ENCODE peak calls at places on chromosomes 3 and 15, in ten cellular contexts. C is spleen, U is aorta, L is colonic mucosa, S is cardiac muscle cell, I is right cardiac atrium, Y is IMR-90, N is tibial artery, H is HepG2, E is adrenal gland. V is an unnamed sample.

GRCh38 chr3:195549931-195550519 is 6.9 kb upstream of the PPP1R2 start:
- DNase-seq in Y (no peak), H (peak), U (no peak), N (no peak), L (peak), C (peak), E (no peak), I (no peak), S (peak), V (no peak)

GRCh38 chr15:43763819-43764446 is 12.8 kb downstream of the ELL3 start:
- DNase-seq in N (no peak), U (no peak), E (no peak), L (no peak), C (no peak), I (no peak), Y (peak), S (no peak), H (no peak), V (no peak)

GRCh38 chr15:98671060-98672008 is 23.0 kb downstream of the IGF1R start:
- DNase-seq in Y (peak), E (no peak), H (peak), I (no peak), S (peak), N (no peak), C (no peak), L (no peak), U (no peak), V (no peak)

GRCh38 chr3:17510265-17510664 is 232.2 kb downstream of the TBC1D5 start:
- DNase-seq in U (no peak), E (no peak), S (no peak), I (no peak), N (no peak), L (no peak), Y (no peak), C (no peak), H (no peak), V (no peak)

GRCh38 chr3:24137958-24138875 is 193.1 kb downstream of the NR1D2 start:
- DNase-seq in H (no peak), C (no peak), U (no peak), I (no peak), Y (no peak), S (no peak), E (no peak), N (no peak), L (no peak), V (no peak)

GRCh38 chr3:106842151-106842550 is 535.1 kb upstream of the CCDC54 start:
- DNase-seq in N (no peak), L (no peak), C (no peak), S (no peak), U (no peak), I (no peak), E (no peak), Y (peak), H (no peak), V (no peak)

GRCh38 chr15:52180851-52181450 is 10.2 kb downstream of the GNB5 start:
- DNase-seq in C (no peak), S (no peak), I (no peak), Y (no peak), L (no peak), U (no peak), H (no peak), N (no peak), E (no peak), V (no peak)

GRCh38 chr3:70832035-70832795 is 519.8 kb upstream of the MDFIC2 start:
- DNase-seq in U (peak), H (no peak), E (no peak), L (no peak), Y (peak), N (peak), C (no peak), S (peak), I (peak), V (no peak)

GRCh38 chr15:67542192-67542461 is 376 bp upstream of the MAP2K5 start:
- DNase-seq in E (no peak), S (no peak), C (no peak), U (no peak), H (no peak), I (no peak), L (no peak), N (no peak), Y (no peak), V (no peak)

GRCh38 chr3:111812680-111813079 is 46.4 kb upstream of the PHLDB2 start:
- DNase-seq in L (no peak), U (no peak), I (no peak), Y (no peak), S (peak), N (no peak), H (no peak), C (no peak), E (no peak), V (no peak)

GRCh38 chr15:67146875-67147381 is 81.5 kb downstream of the SMAD3 start:
- DNase-seq in L (peak), E (no peak), N (no peak), S (peak), I (peak), C (no peak), Y (peak), H (peak), U (no peak), V (no peak)

GRCh38 chr3:125132815-125133214 is 77.0 kb upstream of the HEG1 start:
- DNase-seq in U (no peak), N (no peak), H (no peak), E (no peak), I (no peak), Y (no peak), S (no peak), C (no peak), L (no peak), V (no peak)

GRCh38 chr3:57281710-57282109 is 10.8 kb downstream of the ASB14 start:
- DNase-seq in N (no peak), C (no peak), H (no peak), L (no peak), S (peak), E (no peak), I (no peak), U (no peak), Y (peak), V (no peak)

GRCh38 chr3:88678747-88679146 is 428.7 kb upstream of the EPHA3 start:
- DNase-seq in L (no peak), S (no peak), U (no peak), E (no peak), C (no peak), I (no peak), N (no peak), H (no peak), Y (no peak), V (no peak)

GRCh38 chr15:89125038-89125826 is 37.0 kb downstream of the ABHD2 start:
- DNase-seq in H (peak), I (no peak), Y (no peak), E (no peak), U (no peak), S (no peak), C (no peak), N (no peak), L (no peak), V (no peak)

GRCh38 chr15:63913786-63914185 is 80.0 kb upstream of the HERC1 start:
- DNase-seq in Y (no peak), E (no peak), U (no peak), I (no peak), N (no peak), L (no peak), H (no peak), S (no peak), C (peak), V (no peak)

GRCh38 chr3:195245531-195245951 is 25.4 kb downstream of the XXYLT1 start:
- DNase-seq in E (peak), S (no peak), I (no peak), U (peak), Y (no peak), C (no peak), L (no peak), H (no peak), N (no peak), V (peak)

GRCh38 chr3:176631175-176631574 is 566.1 kb downstream of the TBL1XR1 start:
- DNase-seq in C (no peak), I (no peak), H (no peak), Y (no peak), L (no peak), U (no peak), S (no peak), N (no peak), E (no peak), V (no peak)

GRCh38 chr3:11514191-11514770 is 129.4 kb downstream of the VGLL4 start:
- DNase-seq in U (no peak), Y (peak), L (peak), S (peak), N (peak), H (peak), I (peak), E (peak), C (no peak), V (no peak)

GRCh38 chr15:72970965-72971746 is 81.1 kb upstream of the NEO1 start:
- DNase-seq in H (no peak), L (no peak), U (no peak), N (no peak), E (no peak), C (no peak), S (peak), I (no peak), Y (peak), V (no peak)

GRCh38 chr3:138569090-138569489 is 25.0 kb downstream of the CEP70 start:
- DNase-seq in N (no peak), H (no peak), L (no peak), C (no peak), I (no peak), U (no peak), E (no peak), S (no peak), Y (peak), V (no peak)

GRCh38 chr15:55496716-55497115 is 11.3 kb downstream of the DNAAF4 start:
- DNase-seq in L (no peak), E (no peak), N (no peak), S (no peak), I (no peak), U (no peak), H (no peak), Y (no peak), C (no peak), V (no peak)
- H3K4me3 ChIP-seq in L (no peak), E (no peak), N (no peak), S (no peak), I (no peak), U (no peak), H (no peak), Y (no peak), C (no peak), V (no peak)

GRCh38 chr3:99921986-99922385 is 104.3 kb downstream of the CMSS1 start:
- DNase-seq in C (no peak), N (no peak), U (no peak), Y (no peak), L (no peak), S (no peak), E (no peak), I (no peak), H (no peak), V (no peak)

GRCh38 chr3:99923873-99924272 is 106.2 kb downstream of the CMSS1 start:
- DNase-seq in S (no peak), E (no peak), U (no peak), H (peak), I (no peak), N (no peak), L (no peak), Y (no peak), C (no peak), V (no peak)

GRCh38 chr3:99927651-99928390 is 110.2 kb downstream of the CMSS1 start:
- DNase-seq in N (no peak), L (no peak), U (no peak), H (no peak), I (no peak), C (no peak), Y (no peak), E (no peak), S (no peak), V (no peak)

GRCh38 chr3:99928758-99929408 is 111.2 kb downstream of the CMSS1 start:
- DNase-seq in L (no peak), I (no peak), N (no peak), C (no peak), E (no peak), H (no peak), Y (no peak), U (no peak), S (no peak), V (no peak)

GRCh38 chr3:99925584-99925983 is 107.9 kb downstream of the CMSS1 start:
- DNase-seq in S (peak), E (peak), L (peak), C (no peak), I (peak), N (peak), H (no peak), Y (peak), U (no peak), V (no peak)
- H3K27ac ChIP-seq in S (no peak), E (peak), L (no peak), C (peak), I (peak), N (peak), H (no peak), Y (no peak), U (peak), V (no peak)

GRCh38 chr15:40289140-40289775 is 6.4 kb upstream of the ANKRD63 start:
- DNase-seq in E (no peak), S (no peak), N (no peak), L (peak), I (no peak), H (no peak), Y (no peak), U (no peak), C (no peak), V (peak)

GRCh38 chr15:40292246-40292645 is 9.4 kb upstream of the ANKRD63 start:
- DNase-seq in U (no peak), L (no peak), N (no peak), E (no peak), S (no peak), I (no peak), C (no peak), H (no peak), Y (no peak), V (no peak)

GRCh38 chr15:40290540-40291087 is 7.8 kb upstream of the ANKRD63 start:
- DNase-seq in Y (no peak), C (no peak), L (no peak), N (no peak), H (no peak), I (no peak), U (no peak), E (no peak), S (no peak), V (no peak)

GRCh38 chr15:40293006-40293405 is 10.1 kb upstream of the ANKRD63 start:
- DNase-seq in I (peak), L (no peak), N (no peak), U (no peak), E (no peak), S (no peak), C (peak), H (no peak), Y (no peak), V (no peak)

DNA sequence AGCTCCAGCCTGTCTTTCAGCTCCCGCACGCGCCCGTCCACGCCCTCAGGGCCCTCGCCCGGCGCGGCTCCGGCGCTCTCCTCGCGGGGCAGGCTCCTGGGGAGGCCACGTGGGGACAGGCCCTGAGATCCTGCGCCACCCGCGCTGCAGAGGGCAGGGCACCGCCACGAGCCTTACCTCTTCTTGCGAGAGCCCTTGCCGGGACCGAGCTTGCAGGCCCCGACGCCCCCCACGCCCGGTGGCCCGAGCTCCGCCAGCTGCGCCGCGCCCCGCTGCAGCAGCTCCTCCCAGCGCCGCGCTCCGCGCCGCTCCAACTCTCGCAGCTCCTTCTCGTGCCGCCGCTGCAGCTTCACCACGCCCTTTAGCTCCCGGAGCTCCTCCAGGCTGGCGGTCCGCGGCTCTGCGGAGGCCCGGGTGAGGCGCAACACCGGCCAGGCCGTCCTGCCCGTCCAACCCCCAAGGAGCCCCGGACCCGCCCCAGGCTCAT is 8.3 kb upstream of the ANKRD63 start:
- DNase-seq in N (no peak), H (no peak), U (no peak), S (peak), C (peak), I (peak), E (no peak), Y (peak), L (peak), V (no peak)
- H3K4me3 ChIP-seq in N (peak), H (peak), U (no peak), S (no peak), C (no peak), I (no peak), E (no peak), Y (peak), L (peak), V (peak)

DNA sequence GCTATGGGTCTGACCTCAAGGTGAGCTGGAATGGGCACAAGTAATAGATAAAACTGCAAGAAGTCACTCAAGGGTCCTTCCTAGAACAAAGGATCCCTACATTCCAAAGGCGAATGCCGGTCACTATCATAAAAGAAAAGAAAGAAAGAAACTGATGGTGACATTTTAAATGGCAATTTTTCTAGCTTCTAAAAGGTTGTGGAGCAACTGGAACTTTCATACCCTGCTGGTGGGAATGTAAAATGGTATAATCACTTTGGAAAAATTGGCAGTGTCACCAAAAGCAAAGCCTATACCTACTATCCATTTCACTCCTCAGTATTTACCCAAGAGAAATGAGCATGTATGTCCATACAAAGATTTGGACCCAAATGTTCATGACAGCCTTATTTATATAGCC is 4.2 kb downstream of the CCRL2 start:
- DNase-seq in S (no peak), N (no peak), C (no peak), U (no peak), Y (no peak), E (no peak), L (no peak), I (no peak), H (no peak), V (no peak)
- H3K27ac ChIP-seq in S (no peak), N (no peak), C (no peak), U (no peak), Y (no peak), E (no peak), L (no peak), I (no peak), H (no peak), V (no peak)

GRCh38 chr15:101650145-101650544 is 2.0 kb downstream of the TM2D3 start:
- DNase-seq in I (no peak), Y (no peak), E (no peak), H (no peak), U (no peak), S (no peak), C (no peak), N (no peak), L (no peak), V (no peak)
- H3K4me3 ChIP-seq in I (no peak), Y (no peak), E (no peak), H (no peak), U (no peak), S (no peak), C (no peak), N (peak), L (no peak), V (peak)

V was measured in dorsolateral prefrontal cortex.